ENCODE peak calls at places on chromosomes 11 and 22, in seven cellular contexts. One of them, this sample, is unnamed.

GRCh38 chr11:106828576-106828975 is 189.7 kb downstream of the GUCY1A2 start:
- DNase-seq in activated CD8-positive, alpha-beta memory T cell treated with anti-CD3 and anti-CD28 coated beads for 1 hour: no peak
- DNase-seq in stromal cell of bone marrow: no peak
- DNase-seq in stimulated activated CD4-positive, alpha-beta T cell treated with anti-CD3 and anti-CD28 coated beads, TNF-alpha, amount 100 ng/mL, for 1 hour: no peak
- DNase-seq in AG10803: no peak
- DNase-seq in HS-27A: no peak
- DNase-seq in transverse colon: no peak
- DNase-seq in this sample: no peak

GRCh38 chr11:76627541-76628082 is 42.9 kb downstream of the LRRC32 start:
- DNase-seq in HS-27A: no peak
- DNase-seq in AG10803: no peak
- DNase-seq in activated CD8-positive, alpha-beta memory T cell treated with anti-CD3 and anti-CD28 coated beads for 1 hour: no peak
- DNase-seq in stimulated activated CD4-positive, alpha-beta T cell treated with anti-CD3 and anti-CD28 coated beads, TNF-alpha, amount 100 ng/mL, for 1 hour: no peak
- DNase-seq in stromal cell of bone marrow: no peak
- DNase-seq in transverse colon: no peak
- DNase-seq in this sample: no peak

GRCh38 chr22:45503816-45504702 is 1.4 kb downstream of the FBLN1 start:
- DNase-seq in HS-27A: no peak
- DNase-seq in stromal cell of bone marrow: no peak
- DNase-seq in activated CD8-positive, alpha-beta memory T cell treated with anti-CD3 and anti-CD28 coated beads for 1 hour: no peak
- DNase-seq in AG10803: peak
- DNase-seq in stimulated activated CD4-positive, alpha-beta T cell treated with anti-CD3 and anti-CD28 coated beads, TNF-alpha, amount 100 ng/mL, for 1 hour: no peak
- DNase-seq in transverse colon: no peak
- DNase-seq in this sample: no peak

GRCh38 chr11:67646535-67647336 is 3.8 kb downstream of the ACY3 start:
- DNase-seq in transverse colon: peak
- DNase-seq in stimulated activated CD4-positive, alpha-beta T cell treated with anti-CD3 and anti-CD28 coated beads, TNF-alpha, amount 100 ng/mL, for 1 hour: no peak
- DNase-seq in HS-27A: no peak
- DNase-seq in AG10803: no peak
- DNase-seq in stromal cell of bone marrow: no peak
- DNase-seq in activated CD8-positive, alpha-beta memory T cell treated with anti-CD3 and anti-CD28 coated beads for 1 hour: no peak
- DNase-seq in this sample: no peak

GRCh38 chr11:122186439-122187080 is 70.5 kb upstream of the BLID start:
- DNase-seq in AG10803: peak
- DNase-seq in HS-27A: no peak
- DNase-seq in stromal cell of bone marrow: peak
- DNase-seq in stimulated activated CD4-positive, alpha-beta T cell treated with anti-CD3 and anti-CD28 coated beads, TNF-alpha, amount 100 ng/mL, for 1 hour: no peak
- DNase-seq in activated CD8-positive, alpha-beta memory T cell treated with anti-CD3 and anti-CD28 coated beads for 1 hour: no peak
- DNase-seq in transverse colon: no peak
- DNase-seq in this sample: no peak

GRCh38 chr22:44888491-44888941 is 121.3 kb downstream of the PHF21B start:
- DNase-seq in AG10803: no peak
- DNase-seq in stimulated activated CD4-positive, alpha-beta T cell treated with anti-CD3 and anti-CD28 coated beads, TNF-alpha, amount 100 ng/mL, for 1 hour: no peak
- DNase-seq in HS-27A: no peak
- DNase-seq in stromal cell of bone marrow: no peak
- DNase-seq in transverse colon: no peak
- DNase-seq in activated CD8-positive, alpha-beta memory T cell treated with anti-CD3 and anti-CD28 coated beads for 1 hour: no peak
- DNase-seq in this sample: no peak

GRCh38 chr11:6812391-6813005 is 13.0 kb upstream of the OR6A2 start:
- DNase-seq in stimulated activated CD4-positive, alpha-beta T cell treated with anti-CD3 and anti-CD28 coated beads, TNF-alpha, amount 100 ng/mL, for 1 hour: no peak
- DNase-seq in activated CD8-positive, alpha-beta memory T cell treated with anti-CD3 and anti-CD28 coated beads for 1 hour: no peak
- DNase-seq in transverse colon: no peak
- DNase-seq in stromal cell of bone marrow: peak
- DNase-seq in HS-27A: no peak
- DNase-seq in AG10803: peak
- DNase-seq in this sample: peak

GRCh38 chr11:94834931-94835330 is 66.8 kb downstream of the AMOTL1 start:
- DNase-seq in HS-27A: no peak
- DNase-seq in AG10803: no peak
- DNase-seq in transverse colon: no peak
- DNase-seq in stimulated activated CD4-positive, alpha-beta T cell treated with anti-CD3 and anti-CD28 coated beads, TNF-alpha, amount 100 ng/mL, for 1 hour: no peak
- DNase-seq in stromal cell of bone marrow: no peak
- DNase-seq in activated CD8-positive, alpha-beta memory T cell treated with anti-CD3 and anti-CD28 coated beads for 1 hour: no peak
- DNase-seq in this sample: no peak

GRCh38 chr11:96361778-96362177 is 18.8 kb upstream of the MAML2 start:
- DNase-seq in activated CD8-positive, alpha-beta memory T cell treated with anti-CD3 and anti-CD28 coated beads for 1 hour: no peak
- DNase-seq in HS-27A: no peak
- DNase-seq in AG10803: no peak
- DNase-seq in stromal cell of bone marrow: no peak
- DNase-seq in stimulated activated CD4-positive, alpha-beta T cell treated with anti-CD3 and anti-CD28 coated beads, TNF-alpha, amount 100 ng/mL, for 1 hour: no peak
- DNase-seq in transverse colon: no peak
- DNase-seq in this sample: no peak

GRCh38 chr11:82718307-82718706 is 15.4 kb downstream of the FAM181B start:
- DNase-seq in transverse colon: no peak
- DNase-seq in HS-27A: no peak
- DNase-seq in stimulated activated CD4-positive, alpha-beta T cell treated with anti-CD3 and anti-CD28 coated beads, TNF-alpha, amount 100 ng/mL, for 1 hour: no peak
- DNase-seq in activated CD8-positive, alpha-beta memory T cell treated with anti-CD3 and anti-CD28 coated beads for 1 hour: no peak
- DNase-seq in stromal cell of bone marrow: peak
- DNase-seq in AG10803: peak
- DNase-seq in this sample: peak

GRCh38 chr11:11391796-11392195 is 38.7 kb upstream of the CSNK2A3 start:
- DNase-seq in stimulated activated CD4-positive, alpha-beta T cell treated with anti-CD3 and anti-CD28 coated beads, TNF-alpha, amount 100 ng/mL, for 1 hour: no peak
- DNase-seq in AG10803: peak
- DNase-seq in HS-27A: peak
- DNase-seq in activated CD8-positive, alpha-beta memory T cell treated with anti-CD3 and anti-CD28 coated beads for 1 hour: no peak
- DNase-seq in transverse colon: peak
- DNase-seq in stromal cell of bone marrow: peak
- DNase-seq in this sample: peak

GRCh38 chr22:29369460-29369859 is 18.9 kb downstream of the AP1B1 start:
- DNase-seq in AG10803: peak
- DNase-seq in HS-27A: no peak
- DNase-seq in stimulated activated CD4-positive, alpha-beta T cell treated with anti-CD3 and anti-CD28 coated beads, TNF-alpha, amount 100 ng/mL, for 1 hour: no peak
- DNase-seq in transverse colon: peak
- DNase-seq in activated CD8-positive, alpha-beta memory T cell treated with anti-CD3 and anti-CD28 coated beads for 1 hour: no peak
- DNase-seq in stromal cell of bone marrow: peak
- DNase-seq in this sample: peak

GRCh38 chr22:50697667-50698506 is 25.3 kb downstream of the SHANK3 start:
- DNase-seq in stromal cell of bone marrow: no peak
- DNase-seq in AG10803: no peak
- DNase-seq in stimulated activated CD4-positive, alpha-beta T cell treated with anti-CD3 and anti-CD28 coated beads, TNF-alpha, amount 100 ng/mL, for 1 hour: no peak
- DNase-seq in HS-27A: no peak
- DNase-seq in activated CD8-positive, alpha-beta memory T cell treated with anti-CD3 and anti-CD28 coated beads for 1 hour: no peak
- DNase-seq in transverse colon: no peak
- DNase-seq in this sample: no peak

GRCh38 chr22:22823126-22823804 is 64.4 kb upstream of the IGLL5 start:
- DNase-seq in activated CD8-positive, alpha-beta memory T cell treated with anti-CD3 and anti-CD28 coated beads for 1 hour: no peak
- DNase-seq in HS-27A: no peak
- DNase-seq in stimulated activated CD4-positive, alpha-beta T cell treated with anti-CD3 and anti-CD28 coated beads, TNF-alpha, amount 100 ng/mL, for 1 hour: no peak
- DNase-seq in stromal cell of bone marrow: no peak
- DNase-seq in AG10803: no peak
- DNase-seq in transverse colon: no peak
- DNase-seq in this sample: no peak

GRCh38 chr11:125022551-125022950 is 40.6 kb upstream of the SLC37A2 start:
- DNase-seq in transverse colon: no peak
- DNase-seq in activated CD8-positive, alpha-beta memory T cell treated with anti-CD3 and anti-CD28 coated beads for 1 hour: no peak
- DNase-seq in stromal cell of bone marrow: peak
- DNase-seq in AG10803: peak
- DNase-seq in stimulated activated CD4-positive, alpha-beta T cell treated with anti-CD3 and anti-CD28 coated beads, TNF-alpha, amount 100 ng/mL, for 1 hour: no peak
- DNase-seq in HS-27A: no peak
- DNase-seq in this sample: no peak

GRCh38 chr11:15826826-15827225 is 529.5 kb downstream of the SOX6 start:
- DNase-seq in activated CD8-positive, alpha-beta memory T cell treated with anti-CD3 and anti-CD28 coated beads for 1 hour: no peak
- DNase-seq in transverse colon: peak
- DNase-seq in AG10803: no peak
- DNase-seq in HS-27A: no peak
- DNase-seq in stromal cell of bone marrow: no peak
- DNase-seq in stimulated activated CD4-positive, alpha-beta T cell treated with anti-CD3 and anti-CD28 coated beads, TNF-alpha, amount 100 ng/mL, for 1 hour: no peak
- DNase-seq in this sample: peak

GRCh38 chr11:62340269-62340901 is 3.1 kb downstream of the ASRGL1 start:
- DNase-seq in HS-27A: peak
- DNase-seq in transverse colon: peak
- DNase-seq in stimulated activated CD4-positive, alpha-beta T cell treated with anti-CD3 and anti-CD28 coated beads, TNF-alpha, amount 100 ng/mL, for 1 hour: peak
- DNase-seq in activated CD8-positive, alpha-beta memory T cell treated with anti-CD3 and anti-CD28 coated beads for 1 hour: peak
- DNase-seq in stromal cell of bone marrow: peak
- DNase-seq in AG10803: peak
- DNase-seq in this sample: peak

GRCh38 chr11:37963440-37963839 is 1365.4 kb upstream of the RAG2 start:
- DNase-seq in transverse colon: no peak
- DNase-seq in HS-27A: no peak
- DNase-seq in AG10803: no peak
- DNase-seq in stimulated activated CD4-positive, alpha-beta T cell treated with anti-CD3 and anti-CD28 coated beads, TNF-alpha, amount 100 ng/mL, for 1 hour: no peak
- DNase-seq in activated CD8-positive, alpha-beta memory T cell treated with anti-CD3 and anti-CD28 coated beads for 1 hour: no peak
- DNase-seq in stromal cell of bone marrow: no peak
- DNase-seq in this sample: no peak

GRCh38 chr11:12414641-12415040 is 37.3 kb downstream of the PARVA start:
- DNase-seq in transverse colon: no peak
- DNase-seq in stimulated activated CD4-positive, alpha-beta T cell treated with anti-CD3 and anti-CD28 coated beads, TNF-alpha, amount 100 ng/mL, for 1 hour: no peak
- DNase-seq in activated CD8-positive, alpha-beta memory T cell treated with anti-CD3 and anti-CD28 coated beads for 1 hour: no peak
- DNase-seq in AG10803: peak
- DNase-seq in HS-27A: no peak
- DNase-seq in stromal cell of bone marrow: no peak
- DNase-seq in this sample: no peak

GRCh38 chr11:41245704-41246398 is 213.6 kb downstream of the LRRC4C start:
- DNase-seq in stimulated activated CD4-positive, alpha-beta T cell treated with anti-CD3 and anti-CD28 coated beads, TNF-alpha, amount 100 ng/mL, for 1 hour: no peak
- DNase-seq in activated CD8-positive, alpha-beta memory T cell treated with anti-CD3 and anti-CD28 coated beads for 1 hour: no peak
- DNase-seq in stromal cell of bone marrow: no peak
- DNase-seq in AG10803: no peak
- DNase-seq in transverse colon: no peak
- DNase-seq in HS-27A: no peak
- DNase-seq in this sample: no peak

GRCh38 chr11:105609832-105610781 is at the start of gene GRIA4:
- DNase-seq in transverse colon: no peak
- DNase-seq in HS-27A: no peak
- DNase-seq in activated CD8-positive, alpha-beta memory T cell treated with anti-CD3 and anti-CD28 coated beads for 1 hour: no peak
- DNase-seq in stimulated activated CD4-positive, alpha-beta T cell treated with anti-CD3 and anti-CD28 coated beads, TNF-alpha, amount 100 ng/mL, for 1 hour: no peak
- DNase-seq in AG10803: peak
- DNase-seq in stromal cell of bone marrow: peak
- DNase-seq in this sample: no peak